ENCODE peak calls at places on chromosome 13, in four cellular contexts. N is kidney, P is iPS-NIHi11, G is psoas muscle. H is an unnamed sample.

GRCh38 chr13:23771966-23772365 is 117.2 kb downstream of the MIPEP start:
- DNase-seq in G (no peak), N (no peak), P (no peak), H (no peak)

GRCh38 chr13:41008349-41008980 is 10.7 kb downstream of the ELF1 start:
- DNase-seq in N (no peak), P (no peak), G (no peak), H (no peak)

GRCh38 chr13:20608438-20609020 is 41.6 kb downstream of the IFT88 start:
- DNase-seq in G (no peak), N (no peak), P (no peak), H (no peak)

GRCh38 chr13:51324714-51325440 is 14.6 kb upstream of the SERPINE3 start:
- DNase-seq in P (peak), G (no peak), N (no peak), H (no peak)

GRCh38 chr13:50617134-50617721 is 226.3 kb downstream of the DLEU7 start:
- DNase-seq in P (no peak), N (no peak), G (no peak), H (no peak)

GRCh38 chr13:77492982-77493381 is 42.5 kb upstream of the SCEL start:
- DNase-seq in P (no peak), N (no peak), G (no peak), H (no peak)

GRCh38 chr13:75359266-75359665 is 122.7 kb downstream of the TBC1D4 start:
- DNase-seq in N (no peak), P (peak), G (no peak), H (no peak)

GRCh38 chr13:46662690-46663089 is 109.7 kb downstream of the LRCH1 start:
- DNase-seq in N (no peak), G (no peak), P (no peak), H (no peak)

GRCh38 chr13:51643882-51644281 is 59.6 kb downstream of the WDFY2 start:
- DNase-seq in P (no peak), G (no peak), N (no peak), H (no peak)

GRCh38 chr13:89988206-89988605 is 1359.3 kb upstream of the MIR17HG start:
- DNase-seq in P (no peak), N (no peak), G (no peak), H (no peak)

GRCh38 chr13:48160879-48161278 is 66.0 kb upstream of the MED4 start:
- DNase-seq in G (peak), N (no peak), P (no peak), H (peak)

GRCh38 chr13:49165798-49166752 is 54.1 kb upstream of the MLNR start:
- DNase-seq in P (no peak), N (peak), G (no peak), H (no peak)

GRCh38 chr13:50409186-50409585 is 393.9 kb downstream of the KCNRG start:
- DNase-seq in G (no peak), N (no peak), P (no peak), H (no peak)

H was measured in Right ventricle myocardium superior.